ENCODE peak calls at places on chromosomes 12 and 14, in nine cellular contexts. W is body of pancreas, V is HepG2, Z is testis, D is stomach, E is transverse colon, J is endothelial cell of umbilical vein, X is sigmoid colon, T is HCT116. L is an unnamed sample.

GRCh38 chr12:1629338-1630080 is 478 bp downstream of the WNT5B start:
- DNase-seq in E (peak; percentile 37), X (no peak), D (no peak), T (no peak), V (peak; percentile 32), W (no peak), Z (no peak), J (no peak), L (peak; percentile 64)

GRCh38 chr12:60394680-60395079 is 798.9 kb downstream of the SLC16A7 start:
- DNase-seq in J (peak; percentile 79), T (no peak), X (no peak), W (no peak), D (no peak), E (no peak), V (no peak), Z (no peak), L (no peak)

GRCh38 chr12:109458771-109459208 is 18.3 kb downstream of the KCTD10 start:
- DNase-seq in X (no peak), W (no peak), E (no peak), J (peak; percentile 78), D (no peak), T (no peak), V (no peak), Z (no peak), L (no peak)

GRCh38 chr14:99938376-99938775 is 126.8 kb upstream of the EVL start:
- DNase-seq in W (no peak), E (no peak), T (no peak), Z (no peak), V (no peak), J (no peak), X (no peak), D (no peak), L (peak; percentile 19)

GRCh38 chr12:119052001-119052400 is 70.7 kb downstream of the SRRM4 start:
- DNase-seq in D (no peak), E (no peak), V (no peak), W (no peak), Z (no peak), T (no peak), J (no peak), X (no peak), L (no peak)

GRCh38 chr12:52395761-52396434 is 10.2 kb downstream of the KRT82 start:
- DNase-seq in D (no peak), Z (peak; percentile 45), E (peak; percentile 28), W (peak; percentile 20), T (peak; percentile 75), X (peak; percentile 79), J (no peak), V (peak; percentile 33), L (no peak)

GRCh38 chr14:91413547-91414474 is 3.8 kb downstream of the CCDC88C start:
- DNase-seq in Z (no peak), T (no peak), X (no peak), J (no peak), E (peak; percentile 80), D (peak; percentile 90), V (no peak), W (peak; percentile 93), L (no peak)

GRCh38 chr14:55688566-55688965 is 108.6 kb downstream of the KTN1 start:
- DNase-seq in J (no peak), V (no peak), X (no peak), T (no peak), W (no peak), D (no peak), Z (no peak), E (no peak), L (no peak)

GRCh38 chr14:93011650-93012317 is 88.8 kb downstream of the CHGA start:
- DNase-seq in J (no peak), Z (peak; percentile 60), W (no peak), D (no peak), X (no peak), E (no peak), V (no peak), T (no peak), L (no peak)

GRCh38 chr14:77133718-77134338 is 7.8 kb downstream of the ZDHHC22 start:
- DNase-seq in Z (peak; percentile 74), W (peak; percentile 59), V (peak; percentile 58), J (peak; percentile 61), T (no peak), E (peak; percentile 50), D (no peak), X (no peak), L (peak; percentile 48)

GRCh38 chr14:56145965-56146364 is 27.8 kb downstream of the PELI2 start:
- DNase-seq in V (no peak), X (no peak), J (no peak), W (no peak), E (no peak), D (no peak), Z (no peak), T (no peak), L (no peak)

GRCh38 chr12:6312529-6313325 is 2.2 kb downstream of the PLEKHG6 start:
- DNase-seq in Z (no peak), V (no peak), D (peak; percentile 84), X (peak; percentile 68), T (no peak), E (peak; percentile 92), J (no peak), W (peak; percentile 51), L (peak; percentile 51)
- TF ChIP-seq POLR2A in Z (no peak), V (no peak), D (no peak), X (peak; percentile 67), T (no peak), E (peak; percentile 78), J (no peak), W (no peak), L (no peak)

GRCh38 chr12:71837356-71837755 is 2.2 kb upstream of the TBC1D15 start:
- DNase-seq in W (no peak), J (no peak), Z (no peak), X (no peak), D (no peak), T (no peak), E (no peak), V (no peak), L (no peak)

GRCh38 chr12:71838661-71839060 is 898 bp upstream of the TBC1D15 start:
- DNase-seq in X (no peak), W (no peak), V (no peak), T (no peak), J (no peak), E (no peak), D (no peak), Z (no peak), L (no peak)

GRCh38 chr12:71838231-71838630 is 1.3 kb upstream of the TBC1D15 start:
- DNase-seq in J (no peak), W (no peak), Z (no peak), V (no peak), E (no peak), D (no peak), T (no peak), X (no peak), L (no peak)

DNA sequence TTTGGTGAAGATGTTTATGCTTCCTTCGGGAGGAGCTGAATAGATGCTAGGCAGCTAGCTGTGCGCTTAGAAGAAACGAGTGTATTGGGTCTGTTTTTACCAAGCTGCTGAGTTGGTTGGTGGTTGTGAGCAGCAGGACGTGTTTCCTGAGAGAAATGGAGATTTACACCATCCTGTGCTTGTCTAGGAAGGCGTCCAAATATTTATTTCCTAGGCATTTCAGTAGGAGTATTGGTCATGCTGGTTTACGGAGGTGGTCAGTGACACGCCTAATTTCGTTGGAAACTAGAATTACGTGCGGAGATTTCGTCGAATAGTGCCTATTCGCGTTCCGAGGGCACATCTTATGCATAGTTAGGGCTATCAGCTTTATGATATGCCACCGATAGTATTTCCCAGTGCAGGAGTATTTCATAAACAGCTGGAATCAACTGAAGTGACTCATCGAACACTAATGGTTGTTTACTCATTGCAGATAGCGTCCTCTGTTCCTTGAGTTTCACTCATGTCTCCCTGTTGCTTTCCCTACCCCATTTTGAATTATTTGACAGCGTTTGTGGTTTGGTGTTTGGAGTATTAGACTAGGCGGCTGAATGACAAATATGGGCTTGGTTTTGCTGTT is 778 bp downstream of the TBC1D15 start:
- DNase-seq in X (no peak), W (no peak), Z (no peak), T (peak; percentile 23), E (no peak), J (peak; percentile 92), D (no peak), V (peak; percentile 48), L (no peak)
- H3K4me1 ChIP-seq in X (no peaks in the 10 kb centered on the region), W (peaks cover 46% of the 10 kb centered on the region), Z (no peaks in the 10 kb centered on the region), T (peaks cover 11% of the 10 kb centered on the region), E (peaks cover 10% of the 10 kb centered on the region), J (peaks cover 10% of the 10 kb centered on the region), D (peaks cover 12% of the 10 kb centered on the region), V (peaks cover 41% of the 10 kb centered on the region), L (peaks cover 5% of the 10 kb centered on the region)

GRCh38 chr14:71556730-71557129 is 375.5 kb upstream of the RGS6 start:
- DNase-seq in W (no peak), E (no peak), J (no peak), V (no peak), X (no peak), T (no peak), Z (no peak), D (no peak), L (no peak)

GRCh38 chr14:71553779-71554178 is 378.4 kb upstream of the RGS6 start:
- DNase-seq in X (no peak), W (no peak), T (no peak), E (no peak), J (no peak), D (no peak), Z (no peak), V (peak; percentile 29), L (no peak)

GRCh38 chr14:71555654-71556559 is 376.3 kb upstream of the RGS6 start:
- DNase-seq in J (peak; percentile 16), W (no peak), D (no peak), T (no peak), V (peak; percentile 4), E (peak; percentile 39), Z (no peak), X (no peak), L (no peak)

GRCh38 chr14:71554323-71554722 is 377.9 kb upstream of the RGS6 start:
- DNase-seq in T (no peak), J (no peak), E (no peak), V (no peak), Z (no peak), W (no peak), D (no peak), X (no peak), L (no peak)

DNA sequence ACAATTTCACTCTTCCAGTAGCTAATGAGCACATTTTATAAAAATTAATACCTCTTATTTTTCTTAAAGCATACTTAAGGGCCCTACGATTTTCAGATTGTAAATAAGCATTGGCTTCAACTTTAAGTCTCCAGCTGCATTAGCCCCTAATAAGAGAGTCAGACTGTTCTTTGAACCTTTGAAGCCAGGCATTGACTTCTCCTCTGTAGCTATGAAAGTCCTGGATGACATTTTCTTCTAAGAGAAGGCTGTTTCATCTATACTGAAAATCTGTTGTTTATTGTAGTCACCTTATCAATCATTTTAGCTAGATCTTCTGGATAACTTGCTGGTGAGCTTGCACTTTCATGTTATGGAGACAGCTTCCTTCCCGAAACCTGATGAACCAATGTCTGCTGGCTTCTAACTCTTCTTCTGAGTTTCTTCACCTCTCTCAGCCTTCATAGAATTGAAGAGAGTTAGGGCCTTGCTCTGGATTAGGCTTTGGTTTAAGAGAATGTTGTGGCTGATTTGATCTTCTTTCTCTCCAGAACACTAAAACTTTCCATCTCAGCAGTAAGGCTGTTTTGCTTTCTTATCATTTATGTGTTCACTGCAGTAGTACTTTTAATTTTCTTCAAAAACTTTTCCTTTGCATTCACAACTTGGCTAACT is 377.1 kb upstream of the RGS6 start:
- DNase-seq in E (no peak), V (no peak), Z (no peak), T (no peak), X (no peak), W (no peak), D (no peak), J (no peak), L (no peak)
- H3K4me3 ChIP-seq in E (no peak overlapping the region), V (no peak overlapping the region), Z (no peak overlapping the region), T (no peak overlapping the region), X (no peak overlapping the region), W (no peak overlapping the region), D (no peak overlapping the region), J (no peak overlapping the region), L (no peak overlapping the region)

GRCh38 chr14:21263284-21264024 is 5.8 kb downstream of the HNRNPC start:
- DNase-seq in V (no peak), W (no peak), Z (no peak), T (no peak), D (no peak), X (no peak), J (no peak), E (no peak), L (no peak)
- TF ChIP-seq POLR2A in V (no peak), W (no peak), Z (no peak), T (no peak), D (no peak), X (no peak), J (no peak), E (no peak), L (no peak)